ENCODE peak calls at places on chromosome 13, in ten cellular contexts. B, X, L, S, N, P, D, J, O and Y are unnamed samples.

GRCh38 chr13:113822266-113822665 is 41.6 kb downstream of the GAS6 start:
- DNase-seq in L (no peak), B (no peak), S (no peak), J (no peak), N (no peak), X (no peak), P (no peak), O (no peak), D (no peak), Y (no peak)

GRCh38 chr13:111252449-111253124 is 67.9 kb upstream of the TEX29 start:
- DNase-seq in J (no peak), X (no peak), L (no peak), O (no peak), N (no peak), P (peak), B (no peak), S (no peak), D (no peak), Y (no peak)

GRCh38 chr13:32315255-32316029 is at the start of the genes BRCA2 and ZAR1L:
- DNase-seq in O (peak), S (peak), B (peak), J (peak), D (peak), X (peak), N (peak), P (peak), L (peak), Y (peak)

GRCh38 chr13:50732712-50733111 is 110.8 kb downstream of the DLEU7 start:
- DNase-seq in D (no peak), J (no peak), N (peak), B (no peak), S (no peak), O (peak), P (peak), X (no peak), L (no peak), Y (no peak)

GRCh38 chr13:83620535-83621220 is 261.6 kb downstream of the SLITRK1 start:
- DNase-seq in O (peak), N (peak), P (peak), S (no peak), X (no peak), J (no peak), D (no peak), B (no peak), L (no peak), Y (no peak)

GRCh38 chr13:99390601-99391000 is 83.4 kb upstream of the GPR183 start:
- DNase-seq in L (no peak), O (no peak), B (no peak), X (no peak), S (no peak), J (no peak), P (no peak), N (no peak), D (no peak), Y (no peak)

GRCh38 chr13:113426591-113426986 is 26.7 kb downstream of the ADPRHL1 start:
- DNase-seq in B (no peak), J (no peak), L (no peak), D (no peak), S (no peak), P (no peak), O (no peak), X (no peak), N (no peak), Y (no peak)

GRCh38 chr13:23723463-23723862 is 153.3 kb downstream of the TNFRSF19 start:
- DNase-seq in L (no peak), D (no peak), B (no peak), O (peak), S (no peak), J (no peak), N (no peak), X (no peak), P (peak), Y (no peak)

GRCh38 chr13:80132741-80133601 is 208.0 kb downstream of the SPRY2 start:
- DNase-seq in J (peak), L (peak), B (peak), N (no peak), O (peak), S (peak), X (no peak), P (peak), D (peak), Y (no peak)

GRCh38 chr13:60572003-60572792 is 175.2 kb downstream of the TDRD3 start:
- DNase-seq in S (peak), D (peak), X (no peak), N (no peak), L (no peak), O (peak), P (peak), J (no peak), B (no peak), Y (no peak)

GRCh38 chr13:57345526-57345925 is 178.5 kb downstream of the PRR20E start:
- DNase-seq in J (no peak), S (no peak), X (no peak), N (no peak), D (no peak), B (no peak), L (no peak), P (no peak), O (no peak), Y (no peak)

GRCh38 chr13:100399455-100399854 is 189.1 kb downstream of the GGACT start:
- DNase-seq in N (no peak), B (no peak), P (no peak), D (no peak), S (no peak), X (no peak), J (no peak), L (no peak), O (no peak), Y (no peak)

GRCh38 chr13:56670563-56670962 is 470.2 kb upstream of the PRR20A start:
- DNase-seq in S (peak), B (no peak), P (no peak), D (no peak), L (no peak), N (no peak), J (no peak), O (no peak), X (no peak), Y (no peak)

GRCh38 chr13:40408602-40409001 is 257.8 kb downstream of the FOXO1 start:
- DNase-seq in N (no peak), L (no peak), S (no peak), X (no peak), D (no peak), P (peak), J (no peak), O (peak), B (no peak), Y (no peak)

GRCh38 chr13:95160112-95160906 is 140.9 kb downstream of the ABCC4 start:
- DNase-seq in X (no peak), O (peak), D (peak), B (no peak), L (no peak), S (no peak), J (no peak), P (no peak), N (peak), Y (no peak)

GRCh38 chr13:86608739-86609138 is 809.5 kb upstream of the SLITRK6 start:
- DNase-seq in O (no peak), P (no peak), D (no peak), J (no peak), L (no peak), N (no peak), X (no peak), S (no peak), B (no peak), Y (no peak)

GRCh38 chr13:48158915-48159314 is 64.0 kb upstream of the MED4 start:
- DNase-seq in P (no peak), X (no peak), B (no peak), S (no peak), N (no peak), J (no peak), O (no peak), D (no peak), L (no peak), Y (no peak)

GRCh38 chr13:83881917-83882625 is at the start of gene SLITRK1:
- DNase-seq in O (peak), P (peak), J (peak), X (no peak), L (no peak), N (peak), D (peak), B (peak), S (peak), Y (peak)

GRCh38 chr13:34026308-34026707 is 208.4 kb downstream of the RFC3 start:
- DNase-seq in S (no peak), L (no peak), P (no peak), D (no peak), J (no peak), N (no peak), B (no peak), X (no peak), O (no peak), Y (no peak)

GRCh38 chr13:19172007-19172646 is 9.5 kb downstream of the TUBA3C start:
- DNase-seq in P (no peak), N (no peak), B (no peak), D (no peak), X (no peak), L (no peak), S (no peak), O (no peak), J (no peak), Y (no peak)

GRCh38 chr13:113970810-113971470 is 2.9 kb downstream of the C13orf46 start:
- DNase-seq in X (no peak), O (peak), L (peak), P (peak), D (no peak), N (no peak), S (no peak), J (peak), B (no peak), Y (no peak)

GRCh38 chr13:72141845-72142470 is 275.0 kb upstream of the DACH1 start:
- DNase-seq in D (no peak), X (no peak), J (no peak), L (no peak), N (no peak), S (no peak), B (no peak), O (peak), P (peak), Y (no peak)

GRCh38 chr13:40539954-40540706 is 126.3 kb downstream of the FOXO1 start:
- DNase-seq in J (no peak), D (peak), S (peak), B (no peak), X (no peak), N (no peak), O (peak), L (no peak), P (peak), Y (no peak)

GRCh38 chr13:40175639-40176038 is 490.8 kb downstream of the FOXO1 start:
- DNase-seq in B (no peak), O (peak), P (peak), N (no peak), S (no peak), X (no peak), J (no peak), L (no peak), D (no peak), Y (no peak)

GRCh38 chr13:76884167-76884566 is 2.0 kb downstream of the KCTD12 start:
- DNase-seq in B (no peak), O (peak), S (peak), N (no peak), P (peak), L (peak), D (no peak), J (peak), X (no peak), Y (peak)

GRCh38 chr13:107838592-107839161 is 376.7 kb downstream of the LIG4 start:
- DNase-seq in P (no peak), N (no peak), L (no peak), D (no peak), X (no peak), J (no peak), O (no peak), S (peak), B (no peak), Y (no peak)

GRCh38 chr13:49082653-49083536 is 107.2 kb downstream of the FNDC3A start:
- DNase-seq in B (no peak), L (no peak), P (peak), X (no peak), O (peak), D (no peak), S (no peak), J (no peak), N (peak), Y (no peak)

GRCh38 chr13:111437856-111438547 is 117.6 kb downstream of the TEX29 start:
- DNase-seq in N (no peak), X (no peak), B (no peak), O (no peak), D (no peak), J (no peak), S (no peak), P (no peak), L (no peak), Y (no peak)

GRCh38 chr13:97921146-97921776 is 32.2 kb upstream of the IPO5 start:
- DNase-seq in L (no peak), B (no peak), P (peak), O (peak), J (no peak), S (no peak), N (peak), X (no peak), D (no peak), Y (no peak)

GRCh38 chr13:20161275-20161950 is 561 bp upstream of the GJA3 start:
- DNase-seq in P (no peak), J (no peak), N (no peak), O (no peak), B (no peak), D (no peak), L (peak), S (peak), X (peak), Y (no peak)

GRCh38 chr13:31767175-31767900 is 28.0 kb downstream of the RXFP2 start:
- DNase-seq in D (no peak), O (peak), S (no peak), P (peak), J (no peak), X (no peak), N (peak), L (no peak), B (no peak), Y (no peak)

GRCh38 chr13:83773961-83774360 is 108.3 kb downstream of the SLITRK1 start:
- DNase-seq in S (no peak), X (no peak), O (peak), B (no peak), N (no peak), D (no peak), L (no peak), P (peak), J (no peak), Y (no peak)

GRCh38 chr13:112776971-112777370 is 87.1 kb downstream of the ATP11A start:
- DNase-seq in P (no peak), N (no peak), O (no peak), L (no peak), J (no peak), B (no peak), X (no peak), S (no peak), D (no peak), Y (no peak)

GRCh38 chr13:61286148-61286745 is 129.4 kb downstream of the PCDH20 start:
- DNase-seq in B (no peak), N (no peak), P (no peak), S (peak), L (no peak), X (no peak), O (no peak), D (peak), J (no peak), Y (peak)

GRCh38 chr13:36157475-36157874 is 26.3 kb upstream of the DCLK1 start:
- DNase-seq in B (no peak), D (no peak), S (no peak), J (no peak), X (no peak), O (no peak), L (no peak), N (no peak), P (peak), Y (no peak)

DNA sequence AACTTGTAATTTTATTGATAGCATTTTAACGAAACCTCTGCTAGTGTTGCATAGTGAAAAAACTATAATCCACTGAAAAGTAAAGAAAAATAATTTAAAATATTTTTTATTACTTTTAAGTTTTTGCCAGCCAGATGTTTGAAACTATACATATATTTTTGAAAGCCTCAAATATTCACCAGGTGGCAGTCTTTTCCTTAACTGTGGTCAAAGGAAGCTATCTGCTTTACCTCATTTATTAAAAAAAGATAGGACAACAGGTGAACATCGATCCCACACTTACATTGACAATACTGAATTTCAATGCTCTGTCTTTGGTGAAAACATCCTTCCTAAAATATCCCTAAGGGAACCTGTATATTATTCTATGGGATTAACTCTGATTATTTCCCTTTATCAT is 100.5 kb downstream of the TRPC4 start:
- DNase-seq in O (no peak), S (peak), L (no peak), J (no peak), B (no peak), D (no peak), P (no peak), X (no peak), N (no peak), Y (no peak)
- TF ChIP-seq CTCF in O (peak), S (peak), L (no peak), J (no peak), B (peak), D (no peak), P (peak), X (no peak), N (peak), Y (no peak)

DNA sequence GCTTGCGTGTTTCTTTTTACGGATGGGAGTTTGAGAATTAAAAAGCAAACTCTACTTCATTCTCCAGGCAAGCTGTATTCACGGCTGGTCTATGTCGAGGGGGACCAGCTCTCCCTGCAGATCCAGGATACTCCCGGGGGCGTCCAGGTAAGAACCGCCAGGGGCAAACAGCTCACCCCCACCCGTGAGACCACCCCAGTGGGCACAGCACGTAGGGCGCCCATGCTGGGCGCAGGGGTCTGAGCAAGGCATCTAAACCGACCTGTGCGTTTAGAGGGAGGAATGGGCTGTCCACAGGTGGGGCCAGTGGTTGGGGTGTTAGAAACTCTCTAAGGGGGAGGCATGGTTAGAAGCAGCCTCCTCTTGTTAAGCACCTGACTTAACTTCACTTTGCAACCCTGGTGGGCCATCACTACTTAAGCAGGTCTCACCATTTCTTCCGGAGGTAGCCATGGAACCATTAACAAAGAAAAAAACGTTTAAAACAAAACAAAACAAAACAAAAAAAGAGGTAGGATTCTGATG is 1.0 kb downstream of the RASL11A start:
- DNase-seq in S (no peak), D (no peak), J (no peak), L (no peak), N (no peak), P (no peak), X (no peak), O (no peak), B (no peak), Y (no peak)
- TF ChIP-seq CTCF in S (no peak), D (no peak), J (no peak), L (no peak), N (no peak), P (no peak), X (no peak), O (no peak), B (no peak), Y (no peak)

GRCh38 chr13:109779876-109780516 is 6.4 kb downstream of the IRS2 start:
- DNase-seq in P (no peak), S (no peak), B (no peak), O (no peak), N (no peak), D (no peak), L (no peak), X (no peak), J (no peak), Y (no peak)
- TF ChIP-seq CTCF in P (no peak), S (no peak), B (no peak), O (no peak), N (no peak), D (no peak), L (no peak), X (no peak), J (no peak), Y (no peak)

DNA sequence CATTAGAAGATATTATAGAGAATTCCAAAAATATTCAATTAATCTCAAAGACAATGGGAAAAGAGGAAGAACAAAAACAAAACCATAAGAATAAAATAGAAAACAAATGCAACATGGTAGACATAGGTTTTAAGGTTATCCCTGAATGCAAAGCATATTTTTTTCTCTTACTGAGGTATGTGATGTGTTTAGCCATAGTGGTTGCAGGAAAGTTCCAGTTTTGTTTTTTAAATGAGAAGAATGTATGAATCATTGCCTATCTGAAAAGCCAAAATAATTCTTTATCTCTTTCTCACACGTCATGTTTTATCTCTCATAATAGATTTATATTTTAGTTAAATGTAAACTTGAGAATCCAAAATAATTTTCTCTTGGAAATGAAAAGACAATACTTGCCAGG is 2591.7 kb upstream of the PCDH20 start:
- DNase-seq in L (no peak), P (no peak), X (no peak), B (no peak), J (no peak), S (no peak), D (no peak), N (no peak), O (no peak), Y (no peak)
- TF ChIP-seq CTCF in L (no peak), P (no peak), X (no peak), B (no peak), J (no peak), S (no peak), D (no peak), N (no peak), O (no peak), Y (no peak)

DNA sequence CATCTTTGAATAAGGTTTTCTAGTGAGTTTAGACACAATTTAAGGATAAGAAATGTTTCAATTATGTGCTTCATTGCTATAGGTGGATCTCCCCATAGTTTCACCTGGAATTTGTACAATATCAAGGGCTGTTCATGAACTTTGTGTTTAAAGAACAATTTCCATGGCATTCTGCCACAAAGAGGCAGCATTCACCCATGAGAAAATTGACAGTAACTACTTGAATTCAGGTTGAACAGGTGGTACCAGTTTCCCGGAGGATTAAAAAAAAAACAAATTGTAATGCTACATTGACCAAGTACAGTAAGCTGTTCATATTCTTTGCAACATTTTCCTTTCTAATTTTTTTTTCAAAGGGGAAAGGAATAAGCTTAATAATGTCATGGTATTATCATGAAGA is 9.1 kb downstream of the SLITRK5 start:
- DNase-seq in N (no peak), S (no peak), P (no peak), X (no peak), J (no peak), B (no peak), O (peak), L (no peak), D (peak), Y (no peak)
- TF ChIP-seq CTCF in N (no peak), S (peak), P (no peak), X (no peak), J (no peak), B (peak), O (no peak), L (no peak), D (peak), Y (no peak)

GRCh38 chr13:26052136-26052736 is 420 bp upstream of the SHISA2 start:
- DNase-seq in D (no peak), J (no peak), P (no peak), L (no peak), N (no peak), X (no peak), O (no peak), B (no peak), S (peak), Y (no peak)
- TF ChIP-seq CTCF in D (no peak), J (no peak), P (no peak), L (no peak), N (no peak), X (no peak), O (no peak), B (no peak), S (no peak), Y (no peak)

DNA sequence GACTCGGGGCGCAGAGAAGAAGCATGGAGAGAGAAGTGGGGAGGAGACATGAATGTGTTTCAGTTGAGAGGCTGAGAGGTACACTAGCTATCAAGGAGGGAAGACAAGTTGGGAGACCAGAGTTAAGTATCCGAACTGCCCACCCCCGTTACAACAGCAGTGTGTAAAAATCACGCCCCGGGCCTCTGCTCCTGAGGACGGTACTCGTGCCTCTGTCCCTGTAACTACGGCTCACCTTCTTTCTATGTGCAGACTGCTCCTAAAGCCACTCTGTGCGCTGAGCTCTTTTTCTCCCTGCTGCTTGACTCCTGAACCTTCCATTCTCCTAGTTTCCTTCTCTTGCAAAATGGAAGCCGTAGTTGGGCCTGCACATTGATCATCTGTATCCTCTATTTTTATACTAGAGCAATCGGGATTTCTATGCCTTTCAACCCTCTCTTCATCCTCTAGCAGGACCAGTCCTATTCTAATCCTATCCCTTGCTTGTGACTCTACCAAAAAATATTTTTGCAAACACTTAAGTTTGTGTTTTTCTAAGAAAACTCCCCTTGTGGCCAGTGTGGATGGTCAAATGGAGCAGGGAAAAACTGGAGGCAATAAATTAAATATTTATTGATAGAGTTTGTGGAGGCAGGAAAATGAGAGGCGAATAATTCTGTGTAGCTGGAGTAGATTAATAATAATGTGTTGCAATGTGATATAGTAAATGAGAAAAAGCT is 569 bp downstream of the POLR1D start:
- DNase-seq in O (peak), D (peak), B (no peak), S (no peak), X (no peak), P (peak), J (no peak), L (peak), N (no peak), Y (no peak)
- TF ChIP-seq CTCF in O (peak), D (no peak), B (peak), S (peak), X (no peak), P (peak), J (no peak), L (peak), N (peak), Y (peak)